ENCODE peak calls at places on chromosome 1, in four cellular contexts. I, N, S and M are unnamed samples.

GRCh38 chr1:226675720-226676357 is 63.2 kb downstream of the ITPKB start:
- DNase-seq in I (no peak), N (no peak), S (no peak), M (no peak)

GRCh38 chr1:8858888-8859706 is 19.4 kb downstream of the ENO1 start:
- DNase-seq in I (peak), N (no peak), S (peak), M (peak)

GRCh38 chr1:202143011-202143767 is 1.3 kb downstream of the ARL8A start:
- DNase-seq in I (peak), N (peak), S (no peak), M (no peak)

GRCh38 chr1:26745191-26745590 is 42.6 kb upstream of the PIGV start:
- DNase-seq in I (no peak), N (no peak), S (peak), M (no peak)

GRCh38 chr1:93155335-93155734 is 24.9 kb downstream of the TMED5 start:
- DNase-seq in I (no peak), N (no peak), S (no peak), M (no peak)

GRCh38 chr1:93992954-93993353 is 83.7 kb upstream of the GCLM start:
- DNase-seq in I (no peak), N (no peak), S (no peak), M (no peak)

GRCh38 chr1:214538497-214538896 is 12.9 kb downstream of the PTPN14 start:
- DNase-seq in I (no peak), N (no peak), S (no peak), M (no peak)

GRCh38 chr1:161171696-161172095 is 5.5 kb downstream of the PPOX start:
- DNase-seq in I (no peak), N (no peak), S (no peak), M (no peak)

GRCh38 chr1:24151175-24151533 is 8.2 kb upstream of the IL22RA1 start:
- DNase-seq in I (peak), N (no peak), S (no peak), M (no peak)

GRCh38 chr1:230113605-230114241 is 46.7 kb downstream of the GALNT2 start:
- DNase-seq in I (peak), N (no peak), S (peak), M (peak)

GRCh38 chr1:41935226-41935625 is 16.5 kb upstream of the HIVEP3 start:
- DNase-seq in I (no peak), N (no peak), S (peak), M (no peak)